ENCODE peak calls at places on chromosomes 16 and 17, in six cellular contexts. L is fibroblast of lung, Z is NCI-H69, A is hippocampal formation, O is NCI-H2081, J is SJCRH30. N is an unnamed sample.

GRCh38 chr17:67633751-67634191 is 84.0 kb upstream of the NOL11 start:
- DNase-seq in A (no peak), L (no peak), Z (no peak), O (no peak), J (no peak), N (no peak)

GRCh38 chr17:45101883-45102811 is 30.2 kb downstream of the PLCD3 start:
- DNase-seq in J (no peak), L (no peak), Z (no peak), A (no peak), O (no peak), N (no peak)

GRCh38 chr17:58513913-58514794 is at the start of gene MTMR4:
- DNase-seq in L (peak), A (peak), O (peak), Z (peak), J (peak), N (peak)

GRCh38 chr17:21125862-21126261 is 902 bp upstream of the DHRS7B start:
- DNase-seq in L (no peak), O (no peak), A (no peak), Z (no peak), J (no peak), N (no peak)

GRCh38 chr16:4262303-4262835 is 10.5 kb downstream of the TFAP4 start:
- DNase-seq in Z (no peak), L (no peak), A (no peak), J (no peak), O (no peak), N (no peak)

GRCh38 chr16:87661561-87661960 is 59.3 kb downstream of the JPH3 start:
- DNase-seq in L (peak), J (peak), O (no peak), Z (no peak), A (no peak), N (no peak)

GRCh38 chr17:11986939-11987329 is 10.3 kb downstream of the ZNF18 start:
- DNase-seq in O (peak), Z (peak), A (no peak), J (no peak), L (peak), N (peak)

GRCh38 chr16:15754821-15755534 is 101.8 kb downstream of the MYH11 start:
- DNase-seq in Z (no peak), J (no peak), O (no peak), A (no peak), L (no peak), N (no peak)

GRCh38 chr17:59367657-59368045 is 36.2 kb downstream of the YPEL2 start:
- DNase-seq in O (no peak), L (peak), A (no peak), Z (peak), J (no peak), N (no peak)